ENCODE peak calls at places on chromosomes 3 and 15, in six cellular contexts. D is neural progenitor cell; W is NCI-H774; O is cardiac muscle cell; K is left ventricle myocardium inferior; B is activated CD4-positive, alpha-beta T cell treated with anti-CD3 and anti-CD28 coated beads for 48 hours. T is an unnamed sample.

GRCh38 chr3:78951546-78951945 is 816.3 kb downstream of the ROBO1 start:
- DNase-seq in B (no peak), W (no peak), K (no peak), D (no peak), O (no peak), T (no peak)

GRCh38 chr15:77282333-77282732 is 137.6 kb downstream of the PEAK1 start:
- DNase-seq in O (no peak), D (peak), K (no peak), B (no peak), W (no peak), T (peak)

GRCh38 chr3:9040996-9041395 is 77.7 kb upstream of the RAD18 start:
- DNase-seq in D (no peak), W (no peak), O (no peak), K (no peak), B (no peak), T (no peak)

GRCh38 chr15:52163321-52164190 is 27.6 kb downstream of the GNB5 start:
- DNase-seq in D (peak), W (no peak), B (peak), K (no peak), O (peak), T (no peak)

GRCh38 chr3:27326211-27326948 is 42.8 kb downstream of the NEK10 start:
- DNase-seq in W (no peak), O (no peak), B (no peak), K (no peak), D (no peak), T (peak)

GRCh38 chr3:187968883-187969580 is 184.9 kb upstream of the LPP start:
- DNase-seq in B (no peak), W (no peak), K (no peak), D (no peak), O (no peak), T (no peak)

GRCh38 chr3:124854027-124854426 is 33.1 kb downstream of the ITGB5 start:
- DNase-seq in K (no peak), D (no peak), W (no peak), O (no peak), B (no peak), T (no peak)

GRCh38 chr3:49785565-49786356 is 581 bp downstream of the IP6K1 start:
- DNase-seq in W (no peak), O (peak), D (no peak), K (no peak), B (peak), T (no peak)

GRCh38 chr3:120681506-120682038 is 467 bp downstream of the HGD start:
- DNase-seq in B (no peak), O (no peak), W (no peak), D (no peak), K (no peak), T (no peak)

GRCh38 chr15:33330931-33331330 is 20.2 kb downstream of the RYR3 start:
- DNase-seq in W (no peak), B (no peak), O (no peak), D (no peak), K (no peak), T (no peak)

GRCh38 chr3:188157971-188158370 is 4.0 kb downstream of the LPP start:
- DNase-seq in W (no peak), B (no peak), D (no peak), O (no peak), K (no peak), T (no peak)

GRCh38 chr15:65211157-65211982 is at the start of gene CILP:
- DNase-seq in W (no peak), O (peak), K (peak), D (peak), B (no peak), T (peak)

GRCh38 chr3:54408328-54408727 is 286.0 kb downstream of the CACNA2D3 start:
- DNase-seq in O (no peak), W (no peak), K (no peak), B (no peak), D (no peak), T (no peak)

GRCh38 chr15:69303337-69304175 is 4.8 kb downstream of the PAQR5 start:
- DNase-seq in D (peak), W (no peak), O (no peak), B (no peak), K (no peak), T (no peak)

GRCh38 chr15:58447244-58448010 is 15.6 kb downstream of the LIPC start:
- DNase-seq in O (no peak), B (no peak), D (no peak), K (no peak), W (no peak), T (no peak)